ENCODE peak calls at places on chromosome 17, in nine cellular contexts. One of them, this sample, is unnamed.

GRCh38 chr17:56779898-56780777 is 53.6 kb downstream of the C17orf67 start:
- DNase-seq in Karpas-422: peak
- DNase-seq in neural progenitor cell: peak
- DNase-seq in neuronal stem cell: peak
- DNase-seq in H9: peak
- DNase-seq in kidney: peak
- DNase-seq in colonic mucosa: peak
- DNase-seq in NT2/D1: peak
- DNase-seq in mammary epithelial cell: peak
- DNase-seq in this sample: peak

GRCh38 chr17:8031950-8032349 is 6.9 kb upstream of the ALOX15B start:
- DNase-seq in Karpas-422: no peak
- DNase-seq in neural progenitor cell: no peak
- DNase-seq in neuronal stem cell: no peak
- DNase-seq in H9: no peak
- DNase-seq in kidney: no peak
- DNase-seq in colonic mucosa: no peak
- DNase-seq in NT2/D1: no peak
- DNase-seq in mammary epithelial cell: no peak
- DNase-seq in this sample: no peak

GRCh38 chr17:32335046-32335445 is 6.9 kb downstream of the C17orf75 start:
- DNase-seq in Karpas-422: no peak
- DNase-seq in neural progenitor cell: no peak
- DNase-seq in neuronal stem cell: no peak
- DNase-seq in H9: no peak
- DNase-seq in kidney: no peak
- DNase-seq in colonic mucosa: no peak
- DNase-seq in NT2/D1: no peak
- DNase-seq in mammary epithelial cell: no peak
- DNase-seq in this sample: no peak

GRCh38 chr17:74444406-74444805 is 12.5 kb downstream of the GPRC5C start:
- DNase-seq in Karpas-422: no peak
- DNase-seq in neural progenitor cell: no peak
- DNase-seq in neuronal stem cell: no peak
- DNase-seq in H9: peak
- DNase-seq in kidney: peak
- DNase-seq in colonic mucosa: no peak
- DNase-seq in NT2/D1: no peak
- DNase-seq in mammary epithelial cell: no peak
- DNase-seq in this sample: no peak

GRCh38 chr17:39016193-39017153 is 49.3 kb upstream of the FBXO47 start:
- DNase-seq in Karpas-422: peak
- DNase-seq in neural progenitor cell: no peak
- DNase-seq in neuronal stem cell: no peak
- DNase-seq in H9: no peak
- DNase-seq in kidney: no peak
- DNase-seq in colonic mucosa: no peak
- DNase-seq in NT2/D1: no peak
- DNase-seq in mammary epithelial cell: no peak
- DNase-seq in this sample: no peak

GRCh38 chr17:1829189-1829578 is 518 bp downstream of the SMYD4 start:
- DNase-seq in Karpas-422: peak
- DNase-seq in neural progenitor cell: no peak
- DNase-seq in neuronal stem cell: peak
- DNase-seq in H9: no peak
- DNase-seq in kidney: no peak
- DNase-seq in colonic mucosa: peak
- DNase-seq in NT2/D1: no peak
- DNase-seq in mammary epithelial cell: peak
- DNase-seq in this sample: peak

GRCh38 chr17:17682293-17682736 is 1.1 kb downstream of the RAI1 start:
- DNase-seq in Karpas-422: peak
- DNase-seq in neural progenitor cell: peak
- DNase-seq in neuronal stem cell: no peak
- DNase-seq in H9: no peak
- DNase-seq in kidney: peak
- DNase-seq in colonic mucosa: peak
- DNase-seq in NT2/D1: no peak
- DNase-seq in mammary epithelial cell: peak
- DNase-seq in this sample: peak

GRCh38 chr17:18115517-18115916 is 7.0 kb downstream of the MYO15A start:
- DNase-seq in Karpas-422: no peak
- DNase-seq in neural progenitor cell: no peak
- DNase-seq in neuronal stem cell: no peak
- DNase-seq in H9: no peak
- DNase-seq in kidney: no peak
- DNase-seq in colonic mucosa: no peak
- DNase-seq in NT2/D1: no peak
- DNase-seq in mammary epithelial cell: no peak
- DNase-seq in this sample: no peak

GRCh38 chr17:66008680-66009079 is 183.3 kb downstream of the CEP112 start:
- DNase-seq in Karpas-422: no peak
- DNase-seq in neural progenitor cell: no peak
- DNase-seq in neuronal stem cell: no peak
- DNase-seq in H9: no peak
- DNase-seq in kidney: no peak
- DNase-seq in colonic mucosa: no peak
- DNase-seq in NT2/D1: no peak
- DNase-seq in mammary epithelial cell: no peak
- DNase-seq in this sample: no peak

GRCh38 chr17:3928394-3928793 is 12.1 kb upstream of the P2RX1 start:
- DNase-seq in Karpas-422: no peak
- DNase-seq in neural progenitor cell: no peak
- DNase-seq in neuronal stem cell: no peak
- DNase-seq in H9: peak
- DNase-seq in kidney: peak
- DNase-seq in colonic mucosa: no peak
- DNase-seq in NT2/D1: no peak
- DNase-seq in mammary epithelial cell: no peak
- DNase-seq in this sample: no peak

GRCh38 chr17:64406321-64407200 is 15.9 kb upstream of the PECAM1 start:
- DNase-seq in Karpas-422: peak
- DNase-seq in neural progenitor cell: peak
- DNase-seq in neuronal stem cell: no peak
- DNase-seq in H9: no peak
- DNase-seq in kidney: peak
- DNase-seq in colonic mucosa: no peak
- DNase-seq in NT2/D1: no peak
- DNase-seq in mammary epithelial cell: no peak
- DNase-seq in this sample: peak

GRCh38 chr17:64682261-64683181 is 20.4 kb upstream of the SMURF2 start:
- DNase-seq in Karpas-422: no peak
- DNase-seq in neural progenitor cell: no peak
- DNase-seq in neuronal stem cell: no peak
- DNase-seq in H9: no peak
- DNase-seq in kidney: no peak
- DNase-seq in colonic mucosa: no peak
- DNase-seq in NT2/D1: no peak
- DNase-seq in mammary epithelial cell: no peak
- DNase-seq in this sample: peak

GRCh38 chr17:10048951-10049350 is 143.9 kb upstream of the RCVRN start:
- DNase-seq in Karpas-422: no peak
- DNase-seq in neural progenitor cell: no peak
- DNase-seq in neuronal stem cell: no peak
- DNase-seq in H9: no peak
- DNase-seq in kidney: peak
- DNase-seq in colonic mucosa: no peak
- DNase-seq in NT2/D1: no peak
- DNase-seq in mammary epithelial cell: no peak
- DNase-seq in this sample: no peak

DNA sequence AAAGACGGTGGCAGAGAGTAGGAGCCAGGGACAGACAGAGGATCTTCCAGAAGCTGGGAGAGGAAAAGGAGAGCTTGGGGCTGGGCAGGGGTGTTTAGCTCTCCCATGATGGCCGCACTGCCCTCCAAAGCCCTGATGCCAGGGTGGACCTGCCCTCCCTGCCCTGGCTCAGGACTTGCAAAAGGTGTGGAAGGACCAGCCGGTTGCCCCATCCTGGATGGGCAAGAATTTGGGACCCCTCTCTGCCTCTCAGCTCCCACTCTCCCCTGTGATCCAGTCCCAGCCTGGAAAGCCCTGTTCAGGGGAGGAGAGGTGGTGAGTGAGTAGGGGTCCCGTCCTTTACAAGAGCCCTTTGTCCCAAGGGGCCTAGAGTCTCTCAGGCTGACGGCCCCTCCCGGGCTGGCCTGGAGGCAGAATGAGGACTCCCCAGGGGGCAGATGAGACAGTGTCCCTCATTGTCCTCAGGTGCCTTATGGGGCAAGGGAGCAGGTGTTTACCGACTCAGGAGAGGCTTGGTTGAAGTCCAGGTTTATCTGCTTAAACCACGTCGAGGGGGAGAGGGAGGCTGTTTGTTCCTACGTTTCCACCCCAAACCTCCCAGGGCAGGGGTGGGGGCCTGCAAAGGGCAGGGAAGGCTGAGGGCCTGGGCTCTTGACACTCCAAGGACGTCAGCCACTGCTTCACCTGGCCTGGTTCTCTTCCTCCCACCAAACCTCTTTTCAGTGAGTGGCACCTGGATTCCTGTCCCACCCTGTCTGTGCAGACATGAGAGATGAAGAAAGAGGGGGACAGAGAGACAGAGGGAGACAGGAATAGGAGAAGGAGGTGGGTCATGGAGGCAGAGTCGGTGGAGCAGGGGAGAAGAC is 19.2 kb upstream of the ITGA3 start:
- DNase-seq in Karpas-422: no peak
- DNase-seq in neural progenitor cell: no peak
- DNase-seq in neuronal stem cell: no peak
- DNase-seq in H9: no peak
- DNase-seq in kidney: no peak
- DNase-seq in colonic mucosa: no peak
- DNase-seq in NT2/D1: no peak
- DNase-seq in mammary epithelial cell: no peak
- DNase-seq in this sample: no peak
- H3K9ac ChIP-seq in Karpas-422: no peak
- H3K9ac ChIP-seq in neural progenitor cell: no peak
- H3K9ac ChIP-seq in neuronal stem cell: peak
- H3K9ac ChIP-seq in H9: no peak
- H3K9ac ChIP-seq in kidney: no peak
- H3K9ac ChIP-seq in colonic mucosa: no peak
- H3K9ac ChIP-seq in NT2/D1: no peak
- H3K9ac ChIP-seq in mammary epithelial cell: no peak
- H3K9ac ChIP-seq in this sample: no peak

DNA sequence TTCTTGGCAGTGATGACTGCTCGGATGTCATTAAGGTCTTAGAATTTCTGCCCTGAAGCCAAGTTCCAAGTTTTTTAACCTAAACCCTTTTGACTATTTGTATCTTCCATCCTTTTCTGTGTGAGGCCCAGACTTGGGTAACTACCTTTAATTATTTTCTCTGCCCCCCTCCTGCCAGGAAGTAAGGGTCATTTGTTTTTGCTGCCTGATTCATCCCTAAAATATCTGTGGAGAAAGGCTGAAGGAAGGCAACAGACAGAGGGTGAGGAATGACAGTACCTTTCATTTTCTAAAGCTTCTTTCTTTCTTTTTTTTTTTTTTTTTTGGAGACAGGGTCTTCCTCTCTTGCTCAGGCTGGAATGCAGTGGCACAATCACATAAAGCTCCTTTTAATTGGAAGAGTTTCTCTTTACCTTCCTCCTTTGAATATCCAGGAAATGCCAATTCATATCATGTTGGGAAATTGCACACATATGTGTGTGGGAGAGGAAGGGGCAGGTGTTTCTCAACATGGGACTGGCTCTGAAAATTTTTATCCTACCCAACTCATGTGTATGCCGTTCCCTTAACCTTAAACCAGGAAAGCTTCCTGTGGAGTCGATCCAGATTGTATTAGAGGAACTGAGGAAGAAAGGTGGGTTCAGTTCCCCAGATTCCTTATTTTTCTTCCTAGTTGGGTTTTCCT is 959 bp downstream of the VPS25 start:
- DNase-seq in Karpas-422: no peak
- DNase-seq in neural progenitor cell: no peak
- DNase-seq in neuronal stem cell: no peak
- DNase-seq in H9: no peak
- DNase-seq in kidney: no peak
- DNase-seq in colonic mucosa: no peak
- DNase-seq in NT2/D1: no peak
- DNase-seq in mammary epithelial cell: peak
- DNase-seq in this sample: peak
- H3K9ac ChIP-seq in Karpas-422: peak
- H3K9ac ChIP-seq in neural progenitor cell: peak
- H3K9ac ChIP-seq in neuronal stem cell: no peak
- H3K9ac ChIP-seq in H9: peak
- H3K9ac ChIP-seq in kidney: peak
- H3K9ac ChIP-seq in colonic mucosa: peak
- H3K9ac ChIP-seq in NT2/D1: peak
- H3K9ac ChIP-seq in mammary epithelial cell: peak
- H3K9ac ChIP-seq in this sample: peak

DNA sequence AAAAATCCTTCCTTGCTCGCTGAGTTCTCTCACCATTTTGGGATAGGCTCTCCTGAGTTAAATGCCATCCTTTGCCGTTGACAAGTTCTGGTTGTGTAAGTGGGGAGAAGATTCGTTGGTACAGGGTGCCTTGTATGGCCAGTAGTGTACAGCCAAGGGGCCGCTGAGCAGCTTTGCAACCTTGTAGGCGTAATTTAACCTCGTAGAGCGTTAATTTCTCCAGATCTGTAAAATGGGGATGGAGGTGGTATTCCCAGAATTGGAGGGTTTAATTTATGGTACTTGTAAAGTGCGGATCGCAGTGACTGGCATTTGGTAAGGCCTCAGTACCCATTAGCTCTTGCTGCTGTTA is 1.4 kb downstream of the ARSG start:
- DNase-seq in Karpas-422: no peak
- DNase-seq in neural progenitor cell: no peak
- DNase-seq in neuronal stem cell: no peak
- DNase-seq in H9: no peak
- DNase-seq in kidney: no peak
- DNase-seq in colonic mucosa: no peak
- DNase-seq in NT2/D1: no peak
- DNase-seq in mammary epithelial cell: no peak
- DNase-seq in this sample: no peak
- H3K9ac ChIP-seq in Karpas-422: peak
- H3K9ac ChIP-seq in neural progenitor cell: no peak
- H3K9ac ChIP-seq in neuronal stem cell: no peak
- H3K9ac ChIP-seq in H9: no peak
- H3K9ac ChIP-seq in kidney: no peak
- H3K9ac ChIP-seq in colonic mucosa: no peak
- H3K9ac ChIP-seq in NT2/D1: peak
- H3K9ac ChIP-seq in mammary epithelial cell: no peak
- H3K9ac ChIP-seq in this sample: peak

DNA sequence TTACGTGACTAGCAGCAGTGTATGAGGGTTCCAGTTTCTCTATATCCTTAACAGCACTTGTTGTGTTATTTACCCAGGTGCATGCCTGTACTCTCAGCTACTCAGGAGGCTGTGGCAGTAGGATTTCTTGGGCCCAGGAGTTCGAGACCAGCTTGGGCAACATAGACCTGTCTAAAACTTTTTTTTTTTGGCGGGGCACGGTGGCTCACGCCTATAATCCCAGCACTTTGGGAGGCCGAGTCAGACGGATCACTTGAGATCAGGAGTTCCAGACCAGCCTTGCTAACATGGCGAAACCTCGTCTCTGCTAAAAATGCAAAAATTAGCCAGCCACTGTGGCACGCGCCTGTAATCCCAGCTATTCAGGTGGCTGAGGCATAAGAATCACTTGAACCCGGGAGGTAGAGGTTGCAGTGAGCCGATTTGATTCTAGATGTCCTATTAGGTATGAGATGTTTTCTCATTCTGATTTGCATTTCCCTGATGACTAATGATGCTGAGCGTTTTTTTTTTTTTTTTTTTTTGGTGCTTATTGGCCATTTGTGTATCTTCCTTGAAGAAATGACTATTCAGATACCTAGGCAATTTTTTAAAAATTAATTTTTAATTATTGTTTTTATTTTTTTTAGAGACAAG is 13.4 kb downstream of the CASC3 start:
- DNase-seq in Karpas-422: no peak
- DNase-seq in neural progenitor cell: no peak
- DNase-seq in neuronal stem cell: no peak
- DNase-seq in H9: no peak
- DNase-seq in kidney: no peak
- DNase-seq in colonic mucosa: no peak
- DNase-seq in NT2/D1: no peak
- DNase-seq in mammary epithelial cell: no peak
- DNase-seq in this sample: no peak
- H3K9ac ChIP-seq in Karpas-422: no peak
- H3K9ac ChIP-seq in neural progenitor cell: no peak
- H3K9ac ChIP-seq in neuronal stem cell: no peak
- H3K9ac ChIP-seq in H9: no peak
- H3K9ac ChIP-seq in kidney: no peak
- H3K9ac ChIP-seq in colonic mucosa: no peak
- H3K9ac ChIP-seq in NT2/D1: no peak
- H3K9ac ChIP-seq in mammary epithelial cell: no peak
- H3K9ac ChIP-seq in this sample: no peak